ENCODE peak calls at places on chromosomes 5 and 9, in five cellular contexts. J is A549, R is H1, N is tibial nerve, H is transverse colon. T is an unnamed sample.

GRCh38 chr5:180982008-180982741 is 6.5 kb upstream of the BTNL3 start:
- DNase-seq in J (no peak), R (no peak), N (no peak), H (no peak), T (peak)

GRCh38 chr5:130773813-130774212 is 391.2 kb downstream of the HINT1 start:
- DNase-seq in J (peak), R (no peak), N (no peak), H (no peak), T (no peak)

GRCh38 chr9:109561137-109561536 is 63.0 kb upstream of the PTPN3 start:
- DNase-seq in J (no peak), R (no peak), N (no peak), H (no peak), T (no peak)

GRCh38 chr9:90009447-90009846 is 404.6 kb downstream of the GADD45G start:
- DNase-seq in J (no peak), R (no peak), N (no peak), H (no peak), T (no peak)

GRCh38 chr5:41408676-41409443 is 101.5 kb downstream of the PLCXD3 start:
- DNase-seq in J (no peak), R (no peak), N (no peak), H (no peak), T (no peak)

GRCh38 chr9:96874947-96875459 is 20.7 kb upstream of the ZNF782 start:
- DNase-seq in J (peak), R (no peak), N (no peak), H (peak), T (peak)

GRCh38 chr9:87442451-87442850 is 55.2 kb upstream of the DAPK1 start:
- DNase-seq in J (no peak), R (no peak), N (no peak), H (no peak), T (no peak)

GRCh38 chr5:143826909-143827514 is 15.1 kb downstream of the HMHB1 start:
- DNase-seq in J (peak), R (no peak), N (no peak), H (no peak), T (no peak)

GRCh38 chr9:123724211-123724831 is 205.6 kb downstream of the DENND1A start:
- DNase-seq in J (no peak), R (no peak), N (no peak), H (no peak), T (no peak)

GRCh38 chr5:58263291-58263690 is 196.6 kb downstream of the PLK2 start:
- DNase-seq in J (no peak), R (no peak), N (no peak), H (no peak), T (no peak)

GRCh38 chr5:11809407-11809806 is 94.8 kb downstream of the CTNND2 start:
- DNase-seq in J (no peak), R (no peak), N (no peak), H (no peak), T (no peak)

GRCh38 chr9:129175825-129176633 is 2.0 kb downstream of the IER5L start:
- DNase-seq in J (peak), R (peak), N (peak), H (peak), T (peak)

GRCh38 chr5:158966691-158967090 is 133.0 kb downstream of the EBF1 start:
- DNase-seq in J (no peak), R (no peak), N (no peak), H (no peak), T (no peak)

GRCh38 chr9:100428871-100429654 is 2.1 kb downstream of the MSANTD3 start:
- DNase-seq in J (peak), R (no peak), N (no peak), H (no peak), T (no peak)

GRCh38 chr5:96687812-96688453 is 25.8 kb downstream of the CAST start:
- DNase-seq in J (peak), R (no peak), N (no peak), H (no peak), T (no peak)

GRCh38 chr9:123927625-123928308 is 2.2 kb downstream of the DENND1A start:
- DNase-seq in J (no peak), R (no peak), N (no peak), H (peak), T (no peak)

GRCh38 chr5:136308396-136308795 is 56.9 kb downstream of the TRPC7 start:
- DNase-seq in J (no peak), R (no peak), N (no peak), H (no peak), T (no peak)

GRCh38 chr5:150397749-150398431 is 14.8 kb downstream of the CD74 start:
- DNase-seq in J (no peak), R (no peak), N (no peak), H (no peak), T (no peak)

GRCh38 chr9:105694848-105695581 is 674 bp downstream of the TMEM38B start:
- DNase-seq in J (peak), R (peak), N (peak), H (peak), T (peak)

GRCh38 chr9:130041648-130042405 is 1.2 kb downstream of the FNBP1 start:
- DNase-seq in J (no peak), R (peak), N (no peak), H (no peak), T (no peak)

GRCh38 chr5:76204713-76205112 is 121.5 kb downstream of the SV2C start:
- DNase-seq in J (no peak), R (no peak), N (no peak), H (peak), T (peak)

GRCh38 chr5:1010641-1011046 is 2.0 kb downstream of the NKD2 start:
- DNase-seq in J (no peak), R (no peak), N (no peak), H (no peak), T (peak)

GRCh38 chr5:32027093-32027716 is 146.9 kb downstream of the GOLPH3 start:
- DNase-seq in J (no peak), R (no peak), N (no peak), H (no peak), T (no peak)

GRCh38 chr5:21807953-21808352 is 1045.2 kb downstream of the CDH12 start:
- DNase-seq in J (no peak), R (no peak), N (no peak), H (no peak), T (no peak)

GRCh38 chr9:77663754-77664153 is 15.6 kb upstream of the GNA14 start:
- DNase-seq in J (no peak), R (no peak), N (no peak), H (peak), T (no peak)

GRCh38 chr5:179901462-179901861 is 6.2 kb downstream of the TBC1D9B start:
- DNase-seq in J (no peak), R (no peak), N (no peak), H (no peak), T (no peak)

GRCh38 chr9:117706421-117707150 is 2.4 kb downstream of the TLR4 start:
- DNase-seq in J (no peak), R (no peak), N (no peak), H (no peak), T (no peak)

GRCh38 chr5:139393497-139394122 is 1.3 kb downstream of the PROB1 start:
- DNase-seq in J (no peak), R (peak), N (no peak), H (no peak), T (no peak)

GRCh38 chr9:5013379-5013778 is 28.3 kb downstream of the JAK2 start:
- DNase-seq in J (no peak), R (no peak), N (no peak), H (no peak), T (no peak)
- TF ChIP-seq EP300 in J (no peak), R (no peak), N (peak), H (peak), T (no peak)

GRCh38 chr9:127785023-127785932 is 556 bp upstream of the CDK9 start:
- DNase-seq in J (peak), R (peak), N (peak), H (peak), T (peak)
- TF ChIP-seq EP300 in J (no peak), R (peak), N (no peak), H (no peak), T (no peak)

GRCh38 chr9:68515304-68516017 is 25.2 kb downstream of the TMEM252 start:
- DNase-seq in J (no peak), R (no peak), N (no peak), H (peak), T (peak)
- TF ChIP-seq EP300 in J (no peak), R (no peak), N (no peak), H (peak), T (no peak)

GRCh38 chr5:142427529-142427928 is 102.7 kb upstream of the SPRY4 start:
- DNase-seq in J (no peak), R (no peak), N (no peak), H (no peak), T (no peak)

GRCh38 chr5:142425286-142426065 is 100.7 kb upstream of the SPRY4 start:
- DNase-seq in J (no peak), R (no peak), N (no peak), H (no peak), T (no peak)

GRCh38 chr5:142428036-142428772 is 103.4 kb upstream of the SPRY4 start:
- DNase-seq in J (no peak), R (no peak), N (no peak), H (no peak), T (no peak)

GRCh38 chr5:142426676-142427364 is 102.0 kb upstream of the SPRY4 start:
- DNase-seq in J (no peak), R (no peak), N (no peak), H (no peak), T (no peak)

GRCh38 chr5:142426129-142426641 is 101.4 kb upstream of the SPRY4 start:
- DNase-seq in J (no peak), R (no peak), N (no peak), H (peak), T (no peak)
- TF ChIP-seq EP300 in J (no peak), R (no peak), N (no peak), H (no peak), T (no peak)

GRCh38 chr5:171207256-171207866 is 101.7 kb upstream of the TLX3 start:
- DNase-seq in J (peak), R (peak), N (no peak), H (no peak), T (no peak)

GRCh38 chr5:171201285-171201684 is 107.8 kb upstream of the TLX3 start:
- DNase-seq in J (no peak), R (no peak), N (no peak), H (no peak), T (no peak)

DNA sequence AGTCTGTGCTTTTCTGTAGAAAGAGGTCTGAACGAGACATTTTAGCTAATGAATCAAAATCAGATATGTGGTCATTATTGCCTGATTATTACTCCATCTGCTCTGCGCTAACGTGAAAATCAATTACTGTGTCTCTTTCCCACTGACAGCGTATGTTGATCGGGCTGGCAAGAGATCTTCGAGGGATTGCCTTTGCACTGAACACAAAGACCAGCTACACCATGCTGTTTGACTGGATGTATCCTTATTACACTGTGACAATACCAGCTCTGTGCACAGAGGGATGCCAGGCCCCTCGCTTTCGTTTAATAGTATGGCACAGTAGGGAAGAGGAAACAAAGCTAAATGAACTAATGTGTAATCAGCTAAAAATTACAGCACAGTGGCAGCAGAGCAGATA is 103.7 kb upstream of the TLX3 start:
- DNase-seq in J (no peak), R (no peak), N (no peak), H (no peak), T (no peak)
- TF ChIP-seq EP300 in J (no peak), R (no peak), N (no peak), H (no peak), T (no peak)

DNA sequence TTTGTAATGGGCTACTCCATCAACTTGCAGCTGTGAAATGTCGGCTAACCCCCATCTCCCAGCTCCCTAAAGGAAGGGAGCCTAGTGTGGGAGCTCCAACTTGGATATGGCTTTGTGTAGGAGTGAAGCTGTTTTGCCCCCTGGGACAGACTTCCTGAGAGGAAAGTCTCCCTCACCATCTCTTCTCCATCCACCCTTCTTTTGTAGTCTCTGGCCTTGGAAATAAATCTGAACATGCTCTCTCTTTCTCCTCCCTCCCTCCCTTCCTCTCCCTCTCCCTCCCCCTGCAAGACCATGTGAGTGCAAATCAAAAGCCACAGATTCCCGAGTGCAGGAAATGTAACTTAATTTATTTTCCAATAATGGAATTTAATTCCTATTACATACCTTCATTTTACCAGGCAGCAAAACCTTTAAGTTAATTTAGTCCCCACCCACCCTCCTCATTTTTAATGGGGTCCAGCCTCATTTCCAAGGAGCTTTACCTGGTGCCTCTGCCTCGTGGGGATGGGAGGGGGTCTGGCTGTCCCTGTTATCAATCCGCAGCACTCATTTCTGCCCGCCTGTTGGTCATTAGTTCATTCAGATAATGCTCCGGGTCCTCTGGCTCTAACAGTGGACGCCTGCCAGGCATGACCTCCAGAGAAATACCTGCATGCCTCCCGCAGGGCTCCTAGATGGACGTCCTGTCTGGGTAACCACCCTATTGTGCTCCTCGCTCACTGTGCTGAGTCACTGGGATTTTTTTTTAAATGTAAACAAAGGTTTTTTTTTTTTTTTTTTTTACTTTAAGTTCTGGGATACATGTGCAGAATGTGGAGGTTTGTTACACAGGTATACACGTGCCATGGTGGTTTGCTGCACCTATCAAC is 122.8 kb upstream of the TAF11L2 start:
- DNase-seq in J (peak), R (peak), N (no peak), H (no peak), T (no peak)
- TF ChIP-seq EP300 in J (peak), R (no peak), N (no peak), H (no peak), T (no peak)

DNA sequence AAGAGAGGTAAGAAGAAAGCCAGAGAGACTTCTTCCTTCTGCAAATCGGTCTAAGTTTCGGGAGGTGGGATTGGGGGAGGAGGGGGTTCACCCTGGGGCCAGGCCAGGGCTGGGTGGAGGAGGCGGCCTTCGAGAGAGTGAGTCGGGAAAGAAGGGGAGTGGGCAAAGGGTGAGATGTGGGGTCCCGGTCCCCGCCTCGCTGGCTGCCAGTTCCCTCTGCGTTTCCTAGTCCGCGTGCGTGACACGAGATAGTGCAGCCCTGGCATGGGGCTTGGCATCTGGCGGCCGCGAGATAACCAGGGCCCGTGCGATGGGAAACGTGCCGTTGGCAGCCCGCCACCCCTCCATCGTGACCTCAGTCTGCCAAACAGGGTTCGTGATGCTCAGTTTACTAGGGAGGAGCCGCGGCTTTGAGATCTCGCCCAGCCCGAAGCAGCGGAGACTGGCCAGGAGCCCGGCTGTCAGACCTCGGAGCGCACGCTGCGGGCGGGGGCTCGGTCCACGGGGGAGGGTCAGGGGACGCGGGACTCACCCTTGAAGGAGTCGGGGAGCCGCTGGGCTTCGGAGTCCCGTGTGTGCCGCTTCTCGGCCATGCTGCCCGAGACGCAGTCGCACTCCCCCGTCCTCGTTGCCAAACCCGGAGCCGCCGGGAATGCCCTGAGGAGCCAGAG is at the start of gene STOM:
- DNase-seq in J (peak), R (no peak), N (peak), H (peak), T (peak)
- TF ChIP-seq EP300 in J (no peak), R (no peak), N (no peak), H (no peak), T (peak)

GRCh38 chr5:9500244-9500643 is 45.6 kb downstream of the SEMA5A start:
- DNase-seq in J (no peak), R (no peak), N (no peak), H (no peak), T (no peak)
- TF ChIP-seq EP300 in J (no peak), R (no peak), N (no peak), H (no peak), T (no peak)

T was measured in upper lobe of left lung.